ENCODE peak calls at places on chromosomes 12 and 14, in six cellular contexts. One of them, this sample, is unnamed.

GRCh38 chr12:19440019-19440858 is 947 bp downstream of the AEBP2 start:
- DNase-seq in cardiac fibroblast: peak
- DNase-seq in fibroblast of the aortic adventitia: peak
- DNase-seq in HFF-Myc: no peak
- DNase-seq in neural progenitor cell: peak
- DNase-seq in uterus: peak
- DNase-seq in this sample: no peak

GRCh38 chr12:25458047-25458552 is 95.0 kb downstream of the LMNTD1 start:
- DNase-seq in cardiac fibroblast: peak
- DNase-seq in fibroblast of the aortic adventitia: peak
- DNase-seq in HFF-Myc: peak
- DNase-seq in neural progenitor cell: no peak
- DNase-seq in uterus: no peak
- DNase-seq in this sample: peak

GRCh38 chr14:34623506-34623905 is 6.4 kb downstream of the SNX6 start:
- DNase-seq in cardiac fibroblast: peak
- DNase-seq in fibroblast of the aortic adventitia: no peak
- DNase-seq in HFF-Myc: no peak
- DNase-seq in neural progenitor cell: no peak
- DNase-seq in uterus: no peak
- DNase-seq in this sample: no peak

GRCh38 chr14:72558721-72559120 is 335.2 kb downstream of the DPF3 start:
- DNase-seq in cardiac fibroblast: peak
- DNase-seq in fibroblast of the aortic adventitia: peak
- DNase-seq in HFF-Myc: no peak
- DNase-seq in neural progenitor cell: no peak
- DNase-seq in uterus: no peak
- DNase-seq in this sample: peak

GRCh38 chr14:72855913-72856312 is 38.0 kb downstream of the DPF3 start:
- DNase-seq in cardiac fibroblast: peak
- DNase-seq in fibroblast of the aortic adventitia: peak
- DNase-seq in HFF-Myc: no peak
- DNase-seq in neural progenitor cell: no peak
- DNase-seq in uterus: no peak
- DNase-seq in this sample: peak

GRCh38 chr14:103123128-103123633 is at the start of gene TNFAIP2:
- DNase-seq in cardiac fibroblast: peak
- DNase-seq in fibroblast of the aortic adventitia: peak
- DNase-seq in HFF-Myc: no peak
- DNase-seq in neural progenitor cell: peak
- DNase-seq in uterus: peak
- DNase-seq in this sample: no peak

GRCh38 chr14:70882771-70883492 is 24.3 kb upstream of the PCNX1 start:
- DNase-seq in cardiac fibroblast: peak
- DNase-seq in fibroblast of the aortic adventitia: peak
- DNase-seq in HFF-Myc: peak
- DNase-seq in neural progenitor cell: no peak
- DNase-seq in uterus: no peak
- DNase-seq in this sample: no peak

GRCh38 chr12:115810580-115810979 is 466.9 kb downstream of the MED13L start:
- DNase-seq in cardiac fibroblast: no peak
- DNase-seq in fibroblast of the aortic adventitia: no peak
- DNase-seq in HFF-Myc: peak
- DNase-seq in neural progenitor cell: no peak
- DNase-seq in uterus: no peak
- DNase-seq in this sample: no peak

GRCh38 chr14:33408291-33408690 is 469.6 kb downstream of the NPAS3 start:
- DNase-seq in cardiac fibroblast: no peak
- DNase-seq in fibroblast of the aortic adventitia: no peak
- DNase-seq in HFF-Myc: no peak
- DNase-seq in neural progenitor cell: no peak
- DNase-seq in uterus: no peak
- DNase-seq in this sample: no peak

GRCh38 chr14:19851365-19851764 is 23.6 kb upstream of the OR4K2 start:
- DNase-seq in cardiac fibroblast: peak
- DNase-seq in fibroblast of the aortic adventitia: no peak
- DNase-seq in HFF-Myc: no peak
- DNase-seq in neural progenitor cell: no peak
- DNase-seq in uterus: no peak
- DNase-seq in this sample: no peak

GRCh38 chr12:122060069-122060468 is 18.5 kb upstream of the MLXIP start:
- DNase-seq in cardiac fibroblast: no peak
- DNase-seq in fibroblast of the aortic adventitia: no peak
- DNase-seq in HFF-Myc: no peak
- DNase-seq in neural progenitor cell: no peak
- DNase-seq in uterus: peak
- DNase-seq in this sample: no peak

GRCh38 chr12:104473374-104473983 is 16.7 kb downstream of the CHST11 start:
- DNase-seq in cardiac fibroblast: no peak
- DNase-seq in fibroblast of the aortic adventitia: no peak
- DNase-seq in HFF-Myc: no peak
- DNase-seq in neural progenitor cell: peak
- DNase-seq in uterus: no peak
- DNase-seq in this sample: no peak

GRCh38 chr12:93990832-93991748 is 157.3 kb upstream of the PLXNC1 start:
- DNase-seq in cardiac fibroblast: peak
- DNase-seq in fibroblast of the aortic adventitia: peak
- DNase-seq in HFF-Myc: no peak
- DNase-seq in neural progenitor cell: peak
- DNase-seq in uterus: no peak
- DNase-seq in this sample: no peak

GRCh38 chr12:28057856-28058615 is 85.5 kb upstream of the PTHLH start:
- DNase-seq in cardiac fibroblast: peak
- DNase-seq in fibroblast of the aortic adventitia: peak
- DNase-seq in HFF-Myc: no peak
- DNase-seq in neural progenitor cell: no peak
- DNase-seq in uterus: no peak
- DNase-seq in this sample: peak

GRCh38 chr12:104603545-104603973 is 146.8 kb downstream of the CHST11 start:
- DNase-seq in cardiac fibroblast: peak
- DNase-seq in fibroblast of the aortic adventitia: peak
- DNase-seq in HFF-Myc: no peak
- DNase-seq in neural progenitor cell: no peak
- DNase-seq in uterus: no peak
- DNase-seq in this sample: no peak

GRCh38 chr14:50070840-50071548 is 45.4 kb downstream of the VCPKMT start:
- DNase-seq in cardiac fibroblast: no peak
- DNase-seq in fibroblast of the aortic adventitia: no peak
- DNase-seq in HFF-Myc: no peak
- DNase-seq in neural progenitor cell: no peak
- DNase-seq in uterus: no peak
- DNase-seq in this sample: no peak

GRCh38 chr12:62799126-62799736 is 135.7 kb downstream of the PPM1H start:
- DNase-seq in cardiac fibroblast: peak
- DNase-seq in fibroblast of the aortic adventitia: peak
- DNase-seq in HFF-Myc: peak
- DNase-seq in neural progenitor cell: peak
- DNase-seq in uterus: peak
- DNase-seq in this sample: no peak

GRCh38 chr12:98594050-98594853 is 766 bp downstream of the SLC25A3 start:
- DNase-seq in cardiac fibroblast: peak
- DNase-seq in fibroblast of the aortic adventitia: peak
- DNase-seq in HFF-Myc: no peak
- DNase-seq in neural progenitor cell: peak
- DNase-seq in uterus: peak
- DNase-seq in this sample: no peak
- H3K4me3 ChIP-seq in cardiac fibroblast: peak
- H3K4me3 ChIP-seq in fibroblast of the aortic adventitia: peak
- H3K4me3 ChIP-seq in HFF-Myc: peak
- H3K4me3 ChIP-seq in neural progenitor cell: peak
- H3K4me3 ChIP-seq in uterus: peak
- H3K4me3 ChIP-seq in this sample: peak

GRCh38 chr12:116919247-116919671 is 8.5 kb downstream of the FBXW8 start:
- DNase-seq in cardiac fibroblast: no peak
- DNase-seq in fibroblast of the aortic adventitia: no peak
- DNase-seq in HFF-Myc: no peak
- DNase-seq in neural progenitor cell: no peak
- DNase-seq in uterus: no peak
- DNase-seq in this sample: no peak
- H3K4me3 ChIP-seq in cardiac fibroblast: no peak
- H3K4me3 ChIP-seq in fibroblast of the aortic adventitia: no peak
- H3K4me3 ChIP-seq in HFF-Myc: no peak
- H3K4me3 ChIP-seq in neural progenitor cell: no peak
- H3K4me3 ChIP-seq in uterus: no peak
- H3K4me3 ChIP-seq in this sample: no peak

GRCh38 chr12:63804746-63805145 is 25.0 kb downstream of the RXYLT1 start:
- DNase-seq in cardiac fibroblast: peak
- DNase-seq in fibroblast of the aortic adventitia: no peak
- DNase-seq in HFF-Myc: no peak
- DNase-seq in neural progenitor cell: no peak
- DNase-seq in uterus: no peak
- DNase-seq in this sample: no peak
- H3K4me3 ChIP-seq in cardiac fibroblast: no peak
- H3K4me3 ChIP-seq in fibroblast of the aortic adventitia: no peak
- H3K4me3 ChIP-seq in HFF-Myc: no peak
- H3K4me3 ChIP-seq in neural progenitor cell: no peak
- H3K4me3 ChIP-seq in uterus: no peak
- H3K4me3 ChIP-seq in this sample: no peak

DNA sequence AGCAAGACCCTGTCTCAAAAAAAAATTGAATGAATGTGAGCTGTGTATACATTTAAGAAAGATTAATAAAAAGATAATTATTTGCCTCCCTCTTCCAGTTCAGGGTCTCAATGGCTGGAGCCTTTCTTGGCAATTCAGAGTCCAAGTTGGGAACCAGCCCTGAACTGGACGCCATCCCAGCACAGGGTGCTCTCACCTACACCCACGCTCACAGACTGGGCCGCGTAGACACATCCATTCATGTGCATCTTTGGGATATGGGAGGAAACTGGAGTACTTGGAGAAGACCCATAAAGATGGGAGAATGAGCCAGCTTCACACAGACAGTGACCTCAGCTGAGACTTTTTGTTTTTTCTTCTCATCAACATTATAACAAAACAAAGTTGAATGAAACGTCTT is 6.5 kb downstream of the MAPK1IP1L start:
- DNase-seq in cardiac fibroblast: no peak
- DNase-seq in fibroblast of the aortic adventitia: no peak
- DNase-seq in HFF-Myc: no peak
- DNase-seq in neural progenitor cell: no peak
- DNase-seq in uterus: no peak
- DNase-seq in this sample: no peak
- H3K4me3 ChIP-seq in cardiac fibroblast: no peak
- H3K4me3 ChIP-seq in fibroblast of the aortic adventitia: no peak
- H3K4me3 ChIP-seq in HFF-Myc: no peak
- H3K4me3 ChIP-seq in neural progenitor cell: no peak
- H3K4me3 ChIP-seq in uterus: no peak
- H3K4me3 ChIP-seq in this sample: no peak

GRCh38 chr14:99101826-99102461 is 170.1 kb downstream of the BCL11B start:
- DNase-seq in cardiac fibroblast: no peak
- DNase-seq in fibroblast of the aortic adventitia: no peak
- DNase-seq in HFF-Myc: no peak
- DNase-seq in neural progenitor cell: peak
- DNase-seq in uterus: no peak
- DNase-seq in this sample: no peak
- H3K4me3 ChIP-seq in cardiac fibroblast: no peak
- H3K4me3 ChIP-seq in fibroblast of the aortic adventitia: no peak
- H3K4me3 ChIP-seq in HFF-Myc: no peak
- H3K4me3 ChIP-seq in neural progenitor cell: no peak
- H3K4me3 ChIP-seq in uterus: no peak
- H3K4me3 ChIP-seq in this sample: no peak

DNA sequence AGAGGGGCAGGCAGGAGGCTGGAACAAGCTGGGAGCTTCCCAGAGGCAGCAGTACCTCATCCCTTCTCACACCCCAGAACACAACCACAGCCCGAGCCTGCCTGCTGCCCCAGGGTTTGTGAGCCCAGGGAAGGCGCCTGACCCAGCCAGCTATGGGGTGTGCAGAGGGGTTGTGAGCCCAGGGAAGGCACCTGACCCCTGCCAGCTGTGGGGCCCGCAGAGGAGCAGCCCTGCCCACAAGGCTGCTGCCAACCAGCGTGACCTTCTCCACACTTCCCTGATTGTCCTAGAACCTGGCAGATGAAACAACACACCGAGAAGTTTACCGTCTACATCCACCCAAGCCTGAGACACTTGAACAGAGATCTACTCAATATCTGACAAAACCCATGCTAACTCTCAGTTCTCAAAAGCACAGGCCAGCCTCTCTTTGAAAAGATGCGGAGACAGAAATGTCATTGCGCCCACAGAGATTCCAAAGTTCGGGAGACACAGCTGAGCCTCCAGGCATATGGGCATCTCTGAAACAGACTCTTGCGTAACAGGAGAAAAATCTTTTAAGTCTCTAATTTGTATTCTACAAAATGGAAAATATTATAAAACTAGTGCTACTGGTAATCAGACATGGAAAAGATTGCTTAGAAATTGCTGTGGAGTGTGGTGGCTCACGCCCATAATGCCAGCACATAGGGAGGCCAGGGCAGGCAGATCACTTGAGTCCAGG is 47.3 kb downstream of the SFSWAP start:
- DNase-seq in cardiac fibroblast: no peak
- DNase-seq in fibroblast of the aortic adventitia: no peak
- DNase-seq in HFF-Myc: no peak
- DNase-seq in neural progenitor cell: no peak
- DNase-seq in uterus: no peak
- DNase-seq in this sample: no peak
- H3K4me3 ChIP-seq in cardiac fibroblast: no peak
- H3K4me3 ChIP-seq in fibroblast of the aortic adventitia: no peak
- H3K4me3 ChIP-seq in HFF-Myc: no peak
- H3K4me3 ChIP-seq in neural progenitor cell: no peak
- H3K4me3 ChIP-seq in uterus: no peak
- H3K4me3 ChIP-seq in this sample: no peak

DNA sequence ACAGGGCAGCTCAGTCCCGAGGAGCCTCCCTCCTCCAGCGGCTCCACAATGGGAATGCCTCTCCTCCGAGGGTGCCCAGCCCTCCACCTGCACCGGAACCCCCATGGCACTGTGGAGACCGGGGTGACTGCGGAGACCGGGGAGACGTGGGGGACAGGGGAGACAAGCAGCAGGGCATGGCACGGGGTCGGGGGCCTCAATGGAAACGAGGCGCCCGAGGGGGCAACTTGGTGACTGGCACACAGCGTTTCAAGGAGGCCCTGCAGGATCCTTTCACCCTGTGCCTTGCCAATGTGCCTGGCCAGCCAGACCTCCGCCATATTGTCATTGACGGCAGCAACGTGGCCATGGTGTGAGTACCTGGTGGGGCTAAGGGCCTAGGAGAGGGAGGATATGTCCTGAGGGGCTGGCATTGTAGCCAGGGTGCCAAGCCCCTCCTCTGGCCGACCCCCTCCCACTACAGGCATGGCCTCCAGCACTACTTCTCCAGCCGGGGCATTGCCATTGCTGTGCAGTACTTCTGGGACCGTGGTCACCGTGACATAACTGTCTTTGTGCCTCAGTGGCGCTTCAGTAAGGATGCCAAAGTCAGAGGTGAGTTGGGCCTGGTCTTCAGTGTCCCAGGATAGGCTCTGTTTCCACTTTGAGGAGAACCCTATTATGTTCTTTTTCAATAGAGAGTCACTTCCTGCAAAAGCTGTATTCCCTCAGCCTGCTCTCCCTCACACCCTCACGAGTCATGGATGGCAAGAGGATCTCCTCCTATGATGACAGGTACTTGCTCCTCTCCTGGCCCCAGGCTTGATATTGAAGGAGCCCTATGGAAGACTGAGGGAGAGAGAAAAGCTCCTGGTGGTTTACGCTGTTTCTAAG is 2.7 kb downstream of the KHNYN start:
- DNase-seq in cardiac fibroblast: no peak
- DNase-seq in fibroblast of the aortic adventitia: no peak
- DNase-seq in HFF-Myc: no peak
- DNase-seq in neural progenitor cell: no peak
- DNase-seq in uterus: peak
- DNase-seq in this sample: no peak
- H3K4me3 ChIP-seq in cardiac fibroblast: peak
- H3K4me3 ChIP-seq in fibroblast of the aortic adventitia: peak
- H3K4me3 ChIP-seq in HFF-Myc: peak
- H3K4me3 ChIP-seq in neural progenitor cell: no peak
- H3K4me3 ChIP-seq in uterus: no peak
- H3K4me3 ChIP-seq in this sample: no peak

This sample was measured in kidney epithelial cell.